ENCODE peak calls at places on chromosomes 3 and 15, in eight cellular contexts. V is central memory CD4-positive, alpha-beta T cell; Y is NB4; J is activated T-helper 1 cell treated with Interleukin-2 at 50 U/mL for 16 hours; U is stimulated activated CD4-positive, alpha-beta T cell treated with anti-CD3 and anti-CD28 coated beads, TNF-alpha, amount 100 ng/mL, for 1 hour; G is NCI-H1417 treated with DMSO at 0.1 percent for 48 hours; Q is nephron progenitor cell; L is ureter. X is an unnamed sample.

GRCh38 chr15:64503197-64503596 is 42.8 kb downstream of the ZNF609 start:
- DNase-seq in V (peak), Y (peak), J (no peak), U (no peak), G (no peak), Q (peak), L (no peak), X (no peak)

GRCh38 chr15:94174399-94174802 is 57.0 kb upstream of the MCTP2 start:
- DNase-seq in V (no peak), Y (peak), J (no peak), U (no peak), G (no peak), Q (no peak), L (no peak), X (no peak)

GRCh38 chr3:170992854-170993253 is 33.7 kb downstream of the SLC2A2 start:
- DNase-seq in V (no peak), Y (no peak), J (no peak), U (no peak), G (no peak), Q (no peak), L (no peak), X (no peak)

GRCh38 chr3:142595141-142595540 is 1.1 kb upstream of the PLS1 start:
- DNase-seq in V (no peak), Y (no peak), J (no peak), U (no peak), G (no peak), Q (no peak), L (no peak), X (no peak)

GRCh38 chr3:48404440-48405342 is 25.2 kb downstream of the PLXNB1 start:
- DNase-seq in V (no peak), Y (no peak), J (no peak), U (no peak), G (no peak), Q (no peak), L (peak), X (peak)

GRCh38 chr3:49704629-49705028 is 14.9 kb downstream of the AMIGO3 start:
- DNase-seq in V (no peak), Y (no peak), J (no peak), U (no peak), G (no peak), Q (no peak), L (no peak), X (no peak)

GRCh38 chr15:41115088-41115651 is 910 bp downstream of the INO80 start:
- DNase-seq in V (no peak), Y (peak), J (no peak), U (no peak), G (no peak), Q (no peak), L (no peak), X (no peak)

GRCh38 chr15:41779662-41780157 is 5.4 kb downstream of the MAPKBP1 start:
- DNase-seq in V (no peak), Y (no peak), J (no peak), U (no peak), G (no peak), Q (no peak), L (no peak), X (no peak)

GRCh38 chr3:29240887-29241286 is 40.0 kb upstream of the RBMS3 start:
- DNase-seq in V (no peak), Y (no peak), J (no peak), U (no peak), G (no peak), Q (no peak), L (no peak), X (no peak)